ENCODE peak calls at places on chromosomes 3 and 15, in four cellular contexts. J, U, P and V are unnamed samples.

GRCh38 chr3:184751204-184751809 is 39.4 kb upstream of the MAGEF1 start:
- DNase-seq in P (no peak), U (peak), J (no peak), V (no peak)

GRCh38 chr3:37993067-37993809 is 2.7 kb downstream of the VILL start:
- DNase-seq in J (no peak), P (no peak), U (no peak), V (no peak)

GRCh38 chr15:64430000-64430735 is 30.2 kb upstream of the ZNF609 start:
- DNase-seq in J (peak), P (peak), U (peak), V (peak)

GRCh38 chr15:31265871-31266711 is 60.5 kb upstream of the KLF13 start:
- DNase-seq in U (no peak), J (no peak), P (no peak), V (peak)

GRCh38 chr15:91549581-91549980 is 303.9 kb upstream of the SLCO3A1 start:
- DNase-seq in U (no peak), P (no peak), J (no peak), V (no peak)

GRCh38 chr3:183966361-183966791 is 51.3 kb downstream of the ABCC5 start:
- DNase-seq in J (no peak), U (no peak), P (no peak), V (no peak)

GRCh38 chr3:186651678-186652215 is 11.5 kb downstream of the FETUB start:
- DNase-seq in P (no peak), U (no peak), J (no peak), V (no peak)

GRCh38 chr3:56019490-56019889 is 448.8 kb downstream of the ERC2 start:
- DNase-seq in J (no peak), U (no peak), P (no peak), V (no peak)

GRCh38 chr3:107999215-107999775 is 91.5 kb downstream of the CD47 start:
- DNase-seq in J (no peak), U (peak), P (peak), V (no peak)

GRCh38 chr15:69987492-69988482 is 109.9 kb downstream of the TLE3 start:
- DNase-seq in J (no peak), U (no peak), P (no peak), V (no peak)

GRCh38 chr15:25947336-25948080 is 84.4 kb upstream of the ATP10A start:
- DNase-seq in U (peak), J (no peak), P (peak), V (no peak)

GRCh38 chr15:76341366-76342045 is 4.9 kb downstream of the ISL2 start:
- DNase-seq in P (no peak), U (peak), J (no peak), V (no peak)

GRCh38 chr3:18812316-18812715 is 336.0 kb upstream of the KCNH8 start:
- DNase-seq in J (no peak), P (peak), U (no peak), V (no peak)

GRCh38 chr15:41930221-41930866 is 36.5 kb upstream of the SPTBN5 start:
- DNase-seq in U (no peak), J (no peak), P (peak), V (no peak)

GRCh38 chr3:193701896-193702644 is 109.1 kb downstream of the OPA1 start:
- DNase-seq in J (no peak), U (no peak), P (peak), V (no peak)

GRCh38 chr3:8840556-8840955 is 71.1 kb upstream of the OXTR start:
- DNase-seq in U (no peak), P (peak), J (no peak), V (no peak)

GRCh38 chr3:10310578-10310977 is 10.3 kb downstream of the SEC13 start:
- DNase-seq in J (no peak), U (no peak), P (peak), V (no peak)

GRCh38 chr3:69087030-69087791 is 2.5 kb downstream of the ARL6IP5 start:
- DNase-seq in J (no peak), P (no peak), U (no peak), V (no peak)

GRCh38 chr3:162612991-162613390 is 1116.4 kb downstream of the OTOL1 start:
- DNase-seq in J (no peak), P (no peak), U (no peak), V (no peak)

GRCh38 chr3:16528581-16528993 is 15.1 kb upstream of the RFTN1 start:
- DNase-seq in U (no peak), P (no peak), J (no peak), V (no peak)

GRCh38 chr15:63986751-63987341 is 59.4 kb downstream of the DAPK2 start:
- DNase-seq in P (no peak), U (no peak), J (no peak), V (peak)

GRCh38 chr3:4894891-4895530 is 84.2 kb upstream of the BHLHE40 start:
- DNase-seq in P (peak), U (no peak), J (no peak), V (no peak)

GRCh38 chr15:38707802-38708671 is 143.4 kb upstream of the RASGRP1 start:
- DNase-seq in U (peak), P (peak), J (peak), V (no peak)

GRCh38 chr3:195001961-195002861 is 268.7 kb downstream of the XXYLT1 start:
- DNase-seq in U (peak), P (peak), J (peak), V (no peak)

GRCh38 chr15:58303236-58303635 is 128.6 kb upstream of the LIPC start:
- DNase-seq in P (no peak), J (no peak), U (no peak), V (no peak)

DNA sequence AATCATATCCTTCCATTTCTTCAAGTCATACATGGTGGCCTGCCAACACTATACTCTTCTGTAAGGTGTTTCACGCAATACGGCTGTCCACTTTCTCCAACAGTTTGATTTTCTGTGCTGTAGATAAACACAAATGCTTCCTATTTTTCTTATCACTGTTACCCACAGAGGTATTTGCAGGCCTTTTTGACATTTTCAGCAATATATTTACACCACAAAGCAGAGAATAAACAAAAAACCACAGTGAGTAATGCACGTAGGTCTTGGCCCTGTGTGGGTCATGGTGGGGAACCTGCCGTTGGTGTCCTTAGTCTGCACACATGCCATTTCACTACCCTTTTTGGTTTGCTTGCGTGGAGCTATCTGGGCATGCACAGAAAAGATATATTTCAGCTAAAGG is 59.5 kb downstream of the LRRC28 start:
- DNase-seq in J (no peak), U (no peak), P (no peak), V (no peak)
- H3K27ac ChIP-seq in J (no peak), U (no peak), P (no peak), V (no peak)

GRCh38 chr3:197258168-197258755 is 40.1 kb downstream of the DLG1 start:
- DNase-seq in U (no peak), P (peak), J (no peak), V (no peak)

GRCh38 chr3:197261164-197261509 is 37.3 kb downstream of the DLG1 start:
- DNase-seq in P (no peak), U (no peak), J (no peak), V (no peak)

GRCh38 chr3:197257711-197258110 is 40.7 kb downstream of the DLG1 start:
- DNase-seq in U (no peak), P (no peak), J (no peak), V (no peak)

GRCh38 chr3:197260491-197261163 is 37.8 kb downstream of the DLG1 start:
- DNase-seq in J (no peak), U (no peak), P (no peak), V (peak)

DNA sequence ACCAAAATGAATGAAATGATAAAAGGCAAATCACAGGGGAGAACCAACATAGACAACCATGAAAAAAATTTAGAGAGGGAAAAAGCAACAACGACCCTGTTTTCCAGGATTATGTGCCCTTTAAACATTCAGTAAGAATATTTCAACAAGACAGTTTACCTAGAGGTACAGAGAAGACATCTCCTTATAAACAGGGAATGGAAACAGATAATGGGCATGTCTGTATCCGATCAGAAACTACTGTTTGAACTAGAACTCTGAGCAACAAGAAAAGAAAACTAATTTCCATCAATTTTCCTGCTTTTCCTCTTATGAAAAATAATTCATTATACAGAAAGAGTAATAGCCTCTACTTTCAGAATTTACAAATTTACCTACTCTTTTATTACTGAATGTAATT is 39.3 kb downstream of the DLG1 start:
- DNase-seq in J (no peak), U (no peak), P (no peak), V (no peak)
- H3K9ac ChIP-seq in J (no peak), U (no peak), P (no peak), V (peak)

GRCh38 chr3:13299531-13300155 is 120.5 kb downstream of the NUP210 start:
- DNase-seq in P (no peak), J (no peak), U (no peak), V (no peak)

GRCh38 chr3:13294442-13295351 is 125.4 kb downstream of the NUP210 start:
- DNase-seq in U (no peak), P (no peak), J (no peak), V (no peak)

GRCh38 chr3:13292371-13292770 is 127.8 kb downstream of the NUP210 start:
- DNase-seq in U (no peak), P (no peak), J (no peak), V (no peak)

GRCh38 chr3:13300546-13301294 is 119.4 kb downstream of the NUP210 start:
- DNase-seq in J (no peak), P (no peak), U (no peak), V (no peak)

GRCh38 chr3:13296662-13297061 is 123.5 kb downstream of the NUP210 start:
- DNase-seq in J (no peak), U (peak), P (no peak), V (no peak)
- H3K27ac ChIP-seq in J (no peak), U (no peak), P (no peak), V (no peak)

GRCh38 chr15:80986487-80986886 is 3.1 kb downstream of the MESD start:
- DNase-seq in J (no peak), U (no peak), P (no peak), V (no peak)

GRCh38 chr15:80989110-80989517 is 505 bp downstream of the MESD start:
- DNase-seq in J (peak), P (no peak), U (no peak), V (no peak)

GRCh38 chr15:80989518-80990478 is at the start of gene MESD:
- DNase-seq in P (peak), U (peak), J (peak), V (no peak)

GRCh38 chr15:80985976-80986375 is 3.6 kb downstream of the MESD start:
- DNase-seq in J (no peak), P (no peak), U (no peak), V (no peak)

DNA sequence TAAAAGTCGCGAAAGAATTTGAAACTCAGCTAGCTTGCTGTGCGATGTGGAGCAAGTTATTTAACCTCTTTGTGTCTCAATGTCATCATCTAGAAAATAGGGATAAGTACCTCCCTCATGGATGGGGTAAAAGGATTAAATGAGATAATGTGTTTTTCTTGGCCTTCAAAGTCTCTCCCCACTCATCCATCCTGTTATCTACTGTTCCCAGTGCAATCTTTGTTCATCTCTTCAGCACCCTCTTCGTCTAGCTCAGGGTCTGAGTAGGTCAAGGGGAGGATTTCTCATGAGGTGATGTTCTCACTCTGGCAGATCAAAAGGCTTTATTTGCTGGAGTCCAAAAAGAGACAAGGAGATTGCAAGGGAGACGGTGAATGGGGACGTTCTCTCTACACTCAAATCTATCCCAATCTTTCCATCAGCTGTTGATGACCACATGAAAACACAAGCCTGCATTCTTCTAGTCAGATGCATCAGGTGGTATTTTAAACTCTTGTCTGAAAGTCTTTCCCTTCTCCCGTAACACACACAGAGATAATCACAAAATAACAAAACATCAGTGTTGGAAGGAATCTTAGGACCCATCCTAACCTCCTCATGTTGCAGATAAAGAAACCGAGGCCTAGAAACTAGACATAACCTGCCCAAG is 1.3 kb downstream of the MESD start:
- DNase-seq in J (no peak), U (no peak), P (peak), V (no peak)
- H3K9ac ChIP-seq in J (peak), U (peak), P (no peak), V (peak)